ENCODE peak calls at places on chromosomes 4 and X, in four cellular contexts. One of them, this sample, is unnamed.

GRCh38 chr4:47224361-47224760 is 193.0 kb downstream of the GABRB1 start:
- DNase-seq in choroid plexus epithelial cell: no peak
- DNase-seq in cardiac fibroblast: no peak
- DNase-seq in Peyer's patch: no peak
- DNase-seq in this sample: no peak

GRCh38 chr4:123073650-123074049 is 151.3 kb upstream of the NUDT6 start:
- DNase-seq in choroid plexus epithelial cell: no peak
- DNase-seq in cardiac fibroblast: no peak
- DNase-seq in Peyer's patch: no peak
- DNase-seq in this sample: no peak

GRCh38 chrX:48180811-48181210 is 15.8 kb downstream of the SSX5 start:
- DNase-seq in choroid plexus epithelial cell: no peak
- DNase-seq in cardiac fibroblast: no peak
- DNase-seq in Peyer's patch: no peak
- DNase-seq in this sample: no peak

GRCh38 chr4:153522800-153523089 is 56.6 kb downstream of the TMEM131L start:
- DNase-seq in choroid plexus epithelial cell: no peak
- DNase-seq in cardiac fibroblast: no peak
- DNase-seq in Peyer's patch: no peak
- DNase-seq in this sample: peak

GRCh38 chr4:15479913-15480185 is 10.2 kb downstream of the CC2D2A start:
- DNase-seq in choroid plexus epithelial cell: peak
- DNase-seq in cardiac fibroblast: peak
- DNase-seq in Peyer's patch: no peak
- DNase-seq in this sample: no peak

GRCh38 chr4:164304240-164304639 is 449.7 kb upstream of the SMIM31 start:
- DNase-seq in choroid plexus epithelial cell: no peak
- DNase-seq in cardiac fibroblast: no peak
- DNase-seq in Peyer's patch: no peak
- DNase-seq in this sample: peak

GRCh38 chrX:44071847-44072545 is 98.8 kb upstream of the NDP start:
- DNase-seq in choroid plexus epithelial cell: peak
- DNase-seq in cardiac fibroblast: peak
- DNase-seq in Peyer's patch: no peak
- DNase-seq in this sample: no peak

GRCh38 chr4:156146581-156146980 is 192.9 kb upstream of the CTSO start:
- DNase-seq in choroid plexus epithelial cell: peak
- DNase-seq in cardiac fibroblast: no peak
- DNase-seq in Peyer's patch: no peak
- DNase-seq in this sample: no peak

GRCh38 chrX:115378471-115378870 is 89.0 kb downstream of the LUZP4 start:
- DNase-seq in choroid plexus epithelial cell: peak
- DNase-seq in cardiac fibroblast: peak
- DNase-seq in Peyer's patch: no peak
- DNase-seq in this sample: no peak

GRCh38 chrX:40773188-40773587 is 37.8 kb upstream of the MED14 start:
- DNase-seq in choroid plexus epithelial cell: no peak
- DNase-seq in cardiac fibroblast: no peak
- DNase-seq in Peyer's patch: no peak
- DNase-seq in this sample: no peak

GRCh38 chr4:74499986-74500781 is 55.2 kb downstream of the AREG start:
- DNase-seq in choroid plexus epithelial cell: no peak
- DNase-seq in cardiac fibroblast: no peak
- DNase-seq in Peyer's patch: no peak
- DNase-seq in this sample: no peak

GRCh38 chrX:22246620-22247019 is 26.1 kb upstream of the CBLL2 start:
- DNase-seq in choroid plexus epithelial cell: peak
- DNase-seq in cardiac fibroblast: no peak
- DNase-seq in Peyer's patch: no peak
- DNase-seq in this sample: no peak

DNA sequence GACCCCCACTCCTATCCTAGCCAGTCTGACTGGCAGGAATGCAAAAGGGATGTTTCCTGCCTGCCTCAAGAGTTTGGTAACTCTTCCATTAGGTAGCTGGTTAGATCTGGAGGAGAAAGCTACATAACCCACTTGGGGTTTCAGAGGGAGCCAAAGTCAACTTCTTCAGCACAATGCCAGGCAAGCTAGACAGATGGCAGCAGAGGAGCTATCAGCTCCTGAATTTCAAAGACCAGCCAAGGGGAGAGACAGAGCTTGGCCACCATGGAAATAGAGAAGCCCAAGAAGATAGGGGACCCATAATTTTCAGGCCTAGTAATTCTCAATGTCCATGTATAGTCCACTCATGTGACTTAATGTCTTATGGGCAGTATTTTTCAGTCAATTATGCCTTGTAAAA is 56.4 kb downstream of the PGRMC1 start:
- DNase-seq in choroid plexus epithelial cell: peak
- DNase-seq in cardiac fibroblast: no peak
- DNase-seq in Peyer's patch: no peak
- DNase-seq in this sample: no peak
- TF ChIP-seq CTCF in choroid plexus epithelial cell: peak
- TF ChIP-seq CTCF in cardiac fibroblast: no peak
- TF ChIP-seq CTCF in Peyer's patch: no peak
- TF ChIP-seq CTCF in this sample: no peak

DNA sequence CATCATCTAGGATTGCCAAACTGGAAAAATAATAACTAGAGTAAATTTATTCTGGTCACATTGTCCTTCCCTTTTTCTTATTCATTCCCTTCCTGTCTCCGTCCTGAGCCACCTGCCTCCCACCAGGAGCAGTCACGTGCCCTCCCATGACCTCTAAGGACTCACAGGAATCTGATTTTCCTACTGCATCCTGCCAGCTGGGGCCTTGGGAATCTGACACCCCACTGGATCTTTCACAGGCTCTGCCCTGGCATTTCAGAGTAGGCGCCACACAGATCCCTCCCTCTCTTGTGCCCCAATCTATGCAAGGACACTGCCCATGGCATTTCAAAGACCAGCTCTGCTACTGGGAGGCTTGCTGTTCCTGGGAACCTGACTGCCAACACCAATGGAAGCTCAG is 520.5 kb downstream of the PPARGC1A start:
- DNase-seq in choroid plexus epithelial cell: no peak
- DNase-seq in cardiac fibroblast: no peak
- DNase-seq in Peyer's patch: no peak
- DNase-seq in this sample: no peak
- TF ChIP-seq CTCF in choroid plexus epithelial cell: no peak
- TF ChIP-seq CTCF in cardiac fibroblast: no peak
- TF ChIP-seq CTCF in Peyer's patch: no peak
- TF ChIP-seq CTCF in this sample: no peak

DNA sequence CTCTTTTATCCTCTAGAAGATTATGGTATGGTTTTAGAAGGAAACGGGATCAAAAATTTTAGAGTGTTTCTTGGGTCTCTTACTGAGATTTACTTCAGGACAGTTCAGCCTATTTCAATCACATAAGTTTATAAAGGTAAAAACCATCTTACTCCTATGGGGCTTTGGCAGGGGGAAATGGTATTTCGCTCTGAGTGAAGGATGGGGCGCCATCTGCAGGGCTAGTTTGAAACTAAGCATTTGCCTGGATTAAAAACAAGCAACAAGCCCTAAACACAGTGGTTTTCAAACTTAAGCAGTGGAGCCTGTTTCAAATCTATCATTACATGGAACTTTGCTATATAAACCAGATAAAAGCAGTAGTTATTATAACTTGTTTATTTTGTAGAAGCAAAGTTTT is 361.5 kb upstream of the FMR1 start:
- DNase-seq in choroid plexus epithelial cell: no peak
- DNase-seq in cardiac fibroblast: no peak
- DNase-seq in Peyer's patch: no peak
- DNase-seq in this sample: no peak
- TF ChIP-seq CTCF in choroid plexus epithelial cell: no peak
- TF ChIP-seq CTCF in cardiac fibroblast: no peak
- TF ChIP-seq CTCF in Peyer's patch: no peak
- TF ChIP-seq CTCF in this sample: no peak

GRCh38 chr4:1578301-1578781 is 105.8 kb downstream of the FAM53A start:
- DNase-seq in choroid plexus epithelial cell: no peak
- DNase-seq in cardiac fibroblast: no peak
- DNase-seq in Peyer's patch: no peak
- DNase-seq in this sample: no peak

GRCh38 chr4:1579834-1580686 is 104.1 kb downstream of the FAM53A start:
- DNase-seq in choroid plexus epithelial cell: no peak
- DNase-seq in cardiac fibroblast: no peak
- DNase-seq in Peyer's patch: peak
- DNase-seq in this sample: peak

GRCh38 chr4:1577818-1578217 is 106.3 kb downstream of the FAM53A start:
- DNase-seq in choroid plexus epithelial cell: no peak
- DNase-seq in cardiac fibroblast: no peak
- DNase-seq in Peyer's patch: no peak
- DNase-seq in this sample: no peak

GRCh38 chr4:1576961-1577814 is 106.9 kb downstream of the FAM53A start:
- DNase-seq in choroid plexus epithelial cell: no peak
- DNase-seq in cardiac fibroblast: no peak
- DNase-seq in Peyer's patch: no peak
- DNase-seq in this sample: no peak

GRCh38 chr4:1578968-1579833 is 104.9 kb downstream of the FAM53A start:
- DNase-seq in choroid plexus epithelial cell: peak
- DNase-seq in cardiac fibroblast: peak
- DNase-seq in Peyer's patch: peak
- DNase-seq in this sample: peak
- TF ChIP-seq CTCF in choroid plexus epithelial cell: peak
- TF ChIP-seq CTCF in cardiac fibroblast: peak
- TF ChIP-seq CTCF in Peyer's patch: no peak
- TF ChIP-seq CTCF in this sample: peak

DNA sequence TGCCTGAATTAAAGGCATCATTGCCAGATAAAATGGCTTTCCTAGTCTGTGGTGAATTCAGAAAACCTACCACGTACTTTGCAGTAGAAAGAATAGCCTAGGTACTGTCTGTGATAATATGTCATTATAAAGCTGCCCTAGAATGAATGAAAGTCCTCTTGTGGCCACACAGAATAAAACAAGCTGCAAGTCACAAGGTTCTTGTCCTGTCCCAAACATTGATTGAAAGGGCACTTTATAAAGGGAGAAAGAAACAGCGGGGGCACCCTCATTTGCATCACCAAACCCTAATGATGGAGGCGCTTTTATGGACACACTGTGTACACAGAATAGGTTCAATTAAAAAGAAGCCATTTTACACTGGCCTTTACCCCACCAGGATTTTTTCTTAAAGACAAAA is 364.8 kb downstream of the AFF2 start:
- DNase-seq in choroid plexus epithelial cell: no peak
- DNase-seq in cardiac fibroblast: no peak
- DNase-seq in Peyer's patch: no peak
- DNase-seq in this sample: no peak
- TF ChIP-seq CTCF in choroid plexus epithelial cell: no peak
- TF ChIP-seq CTCF in cardiac fibroblast: no peak
- TF ChIP-seq CTCF in Peyer's patch: no peak
- TF ChIP-seq CTCF in this sample: no peak

DNA sequence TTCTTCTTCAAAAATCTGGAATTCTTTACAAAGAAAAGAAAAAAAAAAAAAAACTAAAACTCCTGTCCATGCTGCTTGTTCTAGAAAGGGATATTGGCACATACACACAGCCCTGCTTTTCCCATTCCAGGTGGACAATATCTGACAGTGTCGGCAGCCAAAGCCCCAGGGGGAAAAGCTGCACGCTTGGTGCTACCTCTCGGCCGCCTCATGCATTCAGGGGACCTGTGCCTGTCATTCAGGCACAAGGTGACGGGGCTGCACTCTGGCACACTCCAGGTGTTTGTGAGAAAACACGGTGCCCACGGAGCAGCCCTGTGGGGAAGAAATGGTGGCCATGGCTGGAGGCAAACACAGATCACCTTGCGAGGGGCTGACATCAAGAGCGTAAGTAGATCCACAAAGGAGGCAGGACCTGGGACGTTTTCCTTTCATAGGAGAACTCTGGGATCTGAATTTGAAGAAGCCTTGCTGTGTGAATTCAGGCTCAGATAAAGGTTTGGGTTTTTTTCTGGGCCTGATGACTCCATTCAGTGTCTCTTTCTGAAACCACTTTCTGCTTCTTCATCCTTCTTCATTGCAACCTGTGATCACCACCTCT is 71.9 kb downstream of the NPNT start:
- DNase-seq in choroid plexus epithelial cell: no peak
- DNase-seq in cardiac fibroblast: no peak
- DNase-seq in Peyer's patch: no peak
- DNase-seq in this sample: no peak
- TF ChIP-seq CTCF in choroid plexus epithelial cell: no peak
- TF ChIP-seq CTCF in cardiac fibroblast: no peak
- TF ChIP-seq CTCF in Peyer's patch: no peak
- TF ChIP-seq CTCF in this sample: no peak

DNA sequence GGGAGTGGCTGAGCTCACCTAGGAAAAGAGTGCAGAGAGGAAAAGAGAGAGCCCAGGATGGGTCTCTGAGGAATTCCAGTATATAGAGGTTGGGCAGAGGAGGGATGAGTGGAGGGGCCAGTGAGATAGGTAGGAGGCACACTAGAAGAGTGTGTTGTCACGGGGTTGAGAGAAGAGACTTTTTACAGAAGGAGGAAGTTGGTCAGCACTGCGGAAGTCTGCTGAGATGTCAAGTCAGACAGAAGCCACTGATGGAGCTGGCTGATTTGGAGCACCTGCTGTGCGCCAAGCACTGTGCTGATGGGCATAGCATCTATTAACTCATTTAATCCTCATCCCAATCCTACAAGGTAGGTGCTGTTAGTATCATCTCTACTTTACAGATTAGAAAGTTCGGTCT is 60.4 kb downstream of the EFNB1 start:
- DNase-seq in choroid plexus epithelial cell: no peak
- DNase-seq in cardiac fibroblast: no peak
- DNase-seq in Peyer's patch: no peak
- DNase-seq in this sample: no peak
- TF ChIP-seq CTCF in choroid plexus epithelial cell: no peak
- TF ChIP-seq CTCF in cardiac fibroblast: no peak
- TF ChIP-seq CTCF in Peyer's patch: no peak
- TF ChIP-seq CTCF in this sample: no peak

DNA sequence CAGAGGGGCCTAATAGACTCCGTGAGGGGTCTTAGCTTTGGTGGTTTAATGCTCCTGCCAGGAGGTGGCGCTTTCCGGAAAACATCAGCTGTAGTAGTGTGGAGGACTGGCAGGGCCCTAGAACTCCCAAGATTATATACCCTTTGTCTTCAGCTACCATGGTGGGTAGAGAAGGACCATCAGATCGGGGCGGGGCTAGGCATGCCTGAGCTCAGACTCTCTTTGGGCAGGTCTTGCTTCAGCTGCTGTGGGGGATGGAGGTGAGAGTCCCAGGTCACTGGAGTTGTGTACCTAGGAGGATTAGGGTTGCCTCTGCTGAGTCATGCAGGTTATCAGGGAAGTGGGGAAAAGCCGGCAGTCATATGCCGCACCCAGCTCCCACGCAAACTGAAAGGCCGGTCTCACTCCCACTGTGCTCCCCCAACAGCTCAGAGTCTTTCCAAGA is 63.0 kb upstream of the AGA start:
- DNase-seq in choroid plexus epithelial cell: no peak
- DNase-seq in cardiac fibroblast: no peak
- DNase-seq in Peyer's patch: no peak
- DNase-seq in this sample: no peak
- TF ChIP-seq CTCF in choroid plexus epithelial cell: no peak
- TF ChIP-seq CTCF in cardiac fibroblast: no peak
- TF ChIP-seq CTCF in Peyer's patch: no peak
- TF ChIP-seq CTCF in this sample: no peak

GRCh38 chr4:98728433-98728832 is 70.0 kb upstream of the TSPAN5 start:
- DNase-seq in choroid plexus epithelial cell: peak
- DNase-seq in cardiac fibroblast: peak
- DNase-seq in Peyer's patch: no peak
- DNase-seq in this sample: no peak
- TF ChIP-seq CTCF in choroid plexus epithelial cell: peak
- TF ChIP-seq CTCF in cardiac fibroblast: no peak
- TF ChIP-seq CTCF in Peyer's patch: no peak
- TF ChIP-seq CTCF in this sample: no peak

This sample was measured in GM13976.